ENCODE peak calls at places on chromosomes 7 and 10, in six cellular contexts. One of them, this sample, is unnamed.

GRCh38 chr10:72846225-72846624 is 47.3 kb upstream of the OIT3 start:
- DNase-seq in NCI-H1436: no peak
- DNase-seq in effector memory CD4-positive, alpha-beta T cell: no peak
- DNase-seq in left lobe of liver: no peak
- DNase-seq in NAMALWA: no peak
- DNase-seq in thoracic aorta: no peak
- DNase-seq in this sample: no peak

GRCh38 chr7:102122026-102122425 is 164.6 kb upstream of the SH2B2 start:
- DNase-seq in thoracic aorta: no peak
- DNase-seq in effector memory CD4-positive, alpha-beta T cell: no peak
- DNase-seq in NAMALWA: peak
- DNase-seq in NCI-H1436: no peak
- DNase-seq in left lobe of liver: no peak
- DNase-seq in this sample: no peak

GRCh38 chr7:107318523-107319160 is 149.8 kb downstream of the HBP1 start:
- DNase-seq in effector memory CD4-positive, alpha-beta T cell: no peak
- DNase-seq in left lobe of liver: no peak
- DNase-seq in NAMALWA: no peak
- DNase-seq in thoracic aorta: no peak
- DNase-seq in NCI-H1436: no peak
- DNase-seq in this sample: no peak

GRCh38 chr10:74871595-74872382 is 45.4 kb downstream of the KAT6B start:
- DNase-seq in left lobe of liver: no peak
- DNase-seq in NCI-H1436: no peak
- DNase-seq in NAMALWA: no peak
- DNase-seq in thoracic aorta: no peak
- DNase-seq in effector memory CD4-positive, alpha-beta T cell: no peak
- DNase-seq in this sample: no peak

GRCh38 chr7:88218836-88219605 is 817 bp downstream of the SRI start:
- DNase-seq in NCI-H1436: peak
- DNase-seq in NAMALWA: peak
- DNase-seq in left lobe of liver: no peak
- DNase-seq in thoracic aorta: no peak
- DNase-seq in effector memory CD4-positive, alpha-beta T cell: no peak
- DNase-seq in this sample: peak

GRCh38 chr10:77151395-77151794 is 486.2 kb downstream of the KCNMA1 start:
- DNase-seq in thoracic aorta: no peak
- DNase-seq in NCI-H1436: no peak
- DNase-seq in effector memory CD4-positive, alpha-beta T cell: no peak
- DNase-seq in left lobe of liver: no peak
- DNase-seq in NAMALWA: no peak
- DNase-seq in this sample: no peak

GRCh38 chr7:22564511-22565045 is 64.6 kb upstream of the STEAP1B start:
- DNase-seq in left lobe of liver: no peak
- DNase-seq in NAMALWA: no peak
- DNase-seq in thoracic aorta: no peak
- DNase-seq in NCI-H1436: no peak
- DNase-seq in effector memory CD4-positive, alpha-beta T cell: no peak
- DNase-seq in this sample: no peak

GRCh38 chr10:90912854-90913479 is 7.9 kb downstream of the ANKRD1 start:
- DNase-seq in NCI-H1436: no peak
- DNase-seq in effector memory CD4-positive, alpha-beta T cell: no peak
- DNase-seq in left lobe of liver: no peak
- DNase-seq in thoracic aorta: no peak
- DNase-seq in NAMALWA: no peak
- DNase-seq in this sample: no peak

GRCh38 chr7:73605601-73606220 is 18.6 kb downstream of the MLXIPL start:
- DNase-seq in NAMALWA: no peak
- DNase-seq in NCI-H1436: no peak
- DNase-seq in thoracic aorta: no peak
- DNase-seq in effector memory CD4-positive, alpha-beta T cell: no peak
- DNase-seq in left lobe of liver: no peak
- DNase-seq in this sample: no peak

GRCh38 chr10:91391915-91392314 is 18.2 kb upstream of the HECTD2 start:
- DNase-seq in NCI-H1436: no peak
- DNase-seq in NAMALWA: no peak
- DNase-seq in thoracic aorta: no peak
- DNase-seq in effector memory CD4-positive, alpha-beta T cell: no peak
- DNase-seq in left lobe of liver: no peak
- DNase-seq in this sample: no peak

GRCh38 chr10:84341983-84342382 is 13.6 kb downstream of the CCSER2 start:
- DNase-seq in left lobe of liver: no peak
- DNase-seq in effector memory CD4-positive, alpha-beta T cell: no peak
- DNase-seq in thoracic aorta: no peak
- DNase-seq in NAMALWA: no peak
- DNase-seq in NCI-H1436: no peak
- DNase-seq in this sample: no peak

GRCh38 chr10:4981722-4982471 is 18.7 kb downstream of the AKR1C1 start:
- DNase-seq in effector memory CD4-positive, alpha-beta T cell: no peak
- DNase-seq in NCI-H1436: no peak
- DNase-seq in left lobe of liver: peak
- DNase-seq in thoracic aorta: no peak
- DNase-seq in NAMALWA: peak
- DNase-seq in this sample: no peak

GRCh38 chr10:94963901-94964300 is 25.4 kb downstream of the CYP2C9 start:
- DNase-seq in NAMALWA: peak
- DNase-seq in thoracic aorta: no peak
- DNase-seq in NCI-H1436: no peak
- DNase-seq in left lobe of liver: no peak
- DNase-seq in effector memory CD4-positive, alpha-beta T cell: no peak
- DNase-seq in this sample: peak

GRCh38 chr7:43443380-43443779 is 139.5 kb upstream of the STK17A start:
- DNase-seq in NAMALWA: no peak
- DNase-seq in NCI-H1436: no peak
- DNase-seq in left lobe of liver: no peak
- DNase-seq in effector memory CD4-positive, alpha-beta T cell: no peak
- DNase-seq in thoracic aorta: no peak
- DNase-seq in this sample: no peak

GRCh38 chr7:149616898-149617297 is 119.3 kb upstream of the ZNF746 start:
- DNase-seq in effector memory CD4-positive, alpha-beta T cell: no peak
- DNase-seq in left lobe of liver: no peak
- DNase-seq in NCI-H1436: no peak
- DNase-seq in thoracic aorta: no peak
- DNase-seq in NAMALWA: no peak
- DNase-seq in this sample: no peak

GRCh38 chr7:117134885-117135552 is 181.7 kb downstream of the ST7 start:
- DNase-seq in NCI-H1436: no peak
- DNase-seq in left lobe of liver: no peak
- DNase-seq in thoracic aorta: no peak
- DNase-seq in effector memory CD4-positive, alpha-beta T cell: no peak
- DNase-seq in NAMALWA: no peak
- DNase-seq in this sample: no peak

GRCh38 chr10:26911811-26912461 is 51.2 kb upstream of the ABI1 start:
- DNase-seq in thoracic aorta: no peak
- DNase-seq in NAMALWA: peak
- DNase-seq in left lobe of liver: no peak
- DNase-seq in NCI-H1436: no peak
- DNase-seq in effector memory CD4-positive, alpha-beta T cell: no peak
- DNase-seq in this sample: no peak

GRCh38 chr10:43315096-43315495 is 48.2 kb upstream of the RASGEF1A start:
- DNase-seq in thoracic aorta: no peak
- DNase-seq in NCI-H1436: no peak
- DNase-seq in NAMALWA: no peak
- DNase-seq in effector memory CD4-positive, alpha-beta T cell: no peak
- DNase-seq in left lobe of liver: no peak
- DNase-seq in this sample: no peak

GRCh38 chr7:28409716-28410627 is 2.3 kb upstream of the CREB5 start:
- DNase-seq in NCI-H1436: no peak
- DNase-seq in left lobe of liver: no peak
- DNase-seq in NAMALWA: no peak
- DNase-seq in effector memory CD4-positive, alpha-beta T cell: no peak
- DNase-seq in thoracic aorta: no peak
- DNase-seq in this sample: no peak

GRCh38 chr10:46286991-46287693 is at the start of gene ANTXRL:
- DNase-seq in NAMALWA: no peak
- DNase-seq in effector memory CD4-positive, alpha-beta T cell: no peak
- DNase-seq in thoracic aorta: no peak
- DNase-seq in left lobe of liver: peak
- DNase-seq in NCI-H1436: no peak
- DNase-seq in this sample: no peak

GRCh38 chr7:17660116-17660515 is 280.2 kb downstream of the SNX13 start:
- DNase-seq in thoracic aorta: no peak
- DNase-seq in effector memory CD4-positive, alpha-beta T cell: no peak
- DNase-seq in left lobe of liver: no peak
- DNase-seq in NCI-H1436: no peak
- DNase-seq in NAMALWA: no peak
- DNase-seq in this sample: no peak

GRCh38 chr7:85612514-85612913 is 425.7 kb upstream of the SEMA3D start:
- DNase-seq in left lobe of liver: no peak
- DNase-seq in NCI-H1436: no peak
- DNase-seq in thoracic aorta: no peak
- DNase-seq in NAMALWA: no peak
- DNase-seq in effector memory CD4-positive, alpha-beta T cell: no peak
- DNase-seq in this sample: no peak

GRCh38 chr10:15719899-15720634 is at the start of gene ITGA8:
- DNase-seq in left lobe of liver: no peak
- DNase-seq in thoracic aorta: no peak
- DNase-seq in NAMALWA: peak
- DNase-seq in effector memory CD4-positive, alpha-beta T cell: no peak
- DNase-seq in NCI-H1436: no peak
- DNase-seq in this sample: peak

GRCh38 chr10:91220954-91221696 is 662 bp downstream of the PCGF5 start:
- DNase-seq in left lobe of liver: peak
- DNase-seq in effector memory CD4-positive, alpha-beta T cell: peak
- DNase-seq in NCI-H1436: peak
- DNase-seq in thoracic aorta: no peak
- DNase-seq in NAMALWA: peak
- DNase-seq in this sample: peak

GRCh38 chr7:16914771-16915170 is 33.0 kb upstream of the AGR3 start:
- DNase-seq in NCI-H1436: no peak
- DNase-seq in thoracic aorta: no peak
- DNase-seq in left lobe of liver: no peak
- DNase-seq in NAMALWA: no peak
- DNase-seq in effector memory CD4-positive, alpha-beta T cell: no peak
- DNase-seq in this sample: no peak

This sample was measured in NCI-H526.